ENCODE peak calls at places on chromosomes 13 and 19, in nine cellular contexts. O, V, D, W, Y, X, J, Z and M are unnamed samples.

GRCh38 chr19:13153627-13154240 is 3.5 kb downstream of the IER2 start:
- DNase-seq in O (no peak), V (no peak), D (peak), W (no peak), Y (no peak), X (no peak), J (no peak), Z (no peak), M (no peak)

GRCh38 chr13:49308104-49308875 is 60.6 kb downstream of the CDADC1 start:
- DNase-seq in O (no peak), V (peak), D (no peak), W (no peak), Y (no peak), X (no peak), J (no peak), Z (peak), M (peak)

GRCh38 chr13:95874286-95874685 is 178.9 kb downstream of the UGGT2 start:
- DNase-seq in O (no peak), V (no peak), D (no peak), W (no peak), Y (no peak), X (no peak), J (no peak), Z (no peak), M (peak)

GRCh38 chr19:45515081-45515624 is 7.9 kb downstream of the VASP start:
- DNase-seq in O (peak), V (no peak), D (no peak), W (no peak), Y (no peak), X (no peak), J (no peak), Z (no peak), M (no peak)

GRCh38 chr13:40408602-40409001 is 257.8 kb downstream of the FOXO1 start:
- DNase-seq in O (no peak), V (peak), D (no peak), W (no peak), Y (no peak), X (no peak), J (no peak), Z (no peak), M (peak)

GRCh38 chr19:15447057-15447456 is 2.7 kb downstream of the WIZ start:
- DNase-seq in O (no peak), V (no peak), D (no peak), W (no peak), Y (no peak), X (no peak), J (no peak), Z (no peak), M (no peak)

GRCh38 chr19:58477130-58477529 is 978 bp downstream of the ZNF446 start:
- DNase-seq in O (no peak), V (no peak), D (no peak), W (no peak), Y (no peak), X (no peak), J (peak), Z (peak), M (no peak)

GRCh38 chr13:107200491-107200890 is 632.6 kb upstream of the ARGLU1 start:
- DNase-seq in O (no peak), V (no peak), D (no peak), W (no peak), Y (no peak), X (no peak), J (no peak), Z (no peak), M (no peak)

GRCh38 chr19:44661904-44662303 is 9.4 kb upstream of the CEACAM19 start:
- DNase-seq in O (no peak), V (no peak), D (no peak), W (no peak), Y (no peak), X (no peak), J (no peak), Z (no peak), M (no peak)

GRCh38 chr19:2517881-2518601 is 42.1 kb downstream of the GADD45B start:
- DNase-seq in O (no peak), V (no peak), D (peak), W (no peak), Y (no peak), X (no peak), J (no peak), Z (no peak), M (no peak)

GRCh38 chr19:45424191-45425058 is 708 bp upstream of the ERCC1 start:
- DNase-seq in O (no peak), V (peak), D (no peak), W (peak), Y (no peak), X (peak), J (peak), Z (peak), M (peak)

GRCh38 chr19:22026687-22027086 is 15.9 kb upstream of the ZNF208 start:
- DNase-seq in O (no peak), V (no peak), D (no peak), W (no peak), Y (no peak), X (no peak), J (no peak), Z (no peak), M (no peak)

GRCh38 chr13:114148521-114148855 is 16.1 kb upstream of the RASA3 start:
- DNase-seq in O (peak), V (no peak), D (no peak), W (no peak), Y (peak), X (no peak), J (no peak), Z (peak), M (no peak)

GRCh38 chr19:50516859-50517703 is 3.4 kb upstream of the ASPDH start:
- DNase-seq in O (no peak), V (no peak), D (no peak), W (no peak), Y (no peak), X (peak), J (no peak), Z (peak), M (no peak)

GRCh38 chr13:114106991-114107685 is 25.3 kb downstream of the RASA3 start:
- DNase-seq in O (no peak), V (no peak), D (no peak), W (no peak), Y (no peak), X (no peak), J (no peak), Z (peak), M (no peak)

GRCh38 chr19:29211562-29212416 is 1.2 kb downstream of the UQCRFS1 start:
- DNase-seq in O (no peak), V (peak), D (peak), W (no peak), Y (no peak), X (peak), J (no peak), Z (no peak), M (peak)

GRCh38 chr13:42707596-42707995 is 73.8 kb upstream of the FAM216B start:
- DNase-seq in O (no peak), V (peak), D (no peak), W (peak), Y (no peak), X (no peak), J (no peak), Z (no peak), M (peak)

GRCh38 chr19:8138201-8138600 is 11.2 kb downstream of the FBN3 start:
- DNase-seq in O (no peak), V (no peak), D (no peak), W (no peak), Y (no peak), X (no peak), J (no peak), Z (no peak), M (no peak)

GRCh38 chr19:35153701-35154534 is 617 bp upstream of the FXYD5 start:
- DNase-seq in O (no peak), V (no peak), D (peak), W (no peak), Y (peak), X (peak), J (peak), Z (peak), M (no peak)

GRCh38 chr13:43684947-43685725 is 101.6 kb downstream of the ENOX1 start:
- DNase-seq in O (no peak), V (no peak), D (no peak), W (no peak), Y (no peak), X (no peak), J (no peak), Z (no peak), M (peak)

GRCh38 chr13:28751210-28751935 is 32.6 kb upstream of the SLC46A3 start:
- DNase-seq in O (no peak), V (no peak), D (no peak), W (no peak), Y (no peak), X (no peak), J (no peak), Z (no peak), M (no peak)

GRCh38 chr13:106566682-106567420 is 1.1 kb downstream of the ARGLU1 start:
- DNase-seq in O (no peak), V (peak), D (peak), W (no peak), Y (no peak), X (peak), J (peak), Z (peak), M (no peak)

GRCh38 chr13:44257806-44258205 is 115.8 kb upstream of the SERP2 start:
- DNase-seq in O (no peak), V (peak), D (no peak), W (no peak), Y (no peak), X (no peak), J (no peak), Z (no peak), M (no peak)

GRCh38 chr13:99501952-99502310 is 659 bp downstream of the TM9SF2 start:
- DNase-seq in O (no peak), V (peak), D (peak), W (no peak), Y (peak), X (no peak), J (no peak), Z (no peak), M (no peak)

GRCh38 chr19:12202250-12202649 is 39.4 kb downstream of the ZNF136 start:
- DNase-seq in O (no peak), V (no peak), D (peak), W (no peak), Y (peak), X (no peak), J (peak), Z (no peak), M (no peak)

GRCh38 chr13:25111557-25111956 is 15.6 kb downstream of the PABPC3 start:
- DNase-seq in O (no peak), V (peak), D (no peak), W (no peak), Y (no peak), X (no peak), J (no peak), Z (no peak), M (peak)

GRCh38 chr19:44863990-44864389 is 17.9 kb downstream of the NECTIN2 start:
- DNase-seq in O (no peak), V (no peak), D (no peak), W (no peak), Y (no peak), X (no peak), J (no peak), Z (no peak), M (no peak)

GRCh38 chr13:31427151-31427867 is 227.5 kb downstream of the B3GLCT start:
- DNase-seq in O (no peak), V (no peak), D (no peak), W (no peak), Y (no peak), X (no peak), J (no peak), Z (no peak), M (no peak)

GRCh38 chr13:19860884-19861655 is 2.4 kb downstream of the ZMYM5 start:
- DNase-seq in O (no peak), V (peak), D (no peak), W (no peak), Y (no peak), X (no peak), J (no peak), Z (no peak), M (peak)

GRCh38 chr13:29081036-29081435 is 260.9 kb downstream of the MTUS2 start:
- DNase-seq in O (peak), V (no peak), D (no peak), W (no peak), Y (peak), X (no peak), J (no peak), Z (no peak), M (no peak)

GRCh38 chr13:96946709-96947311 is 47.5 kb downstream of the OXGR1 start:
- DNase-seq in O (no peak), V (no peak), D (peak), W (no peak), Y (no peak), X (no peak), J (no peak), Z (no peak), M (no peak)

GRCh38 chr19:38674388-38675133 is 27.1 kb downstream of the ACTN4 start:
- DNase-seq in O (no peak), V (no peak), D (peak), W (no peak), Y (no peak), X (no peak), J (no peak), Z (peak), M (peak)

DNA sequence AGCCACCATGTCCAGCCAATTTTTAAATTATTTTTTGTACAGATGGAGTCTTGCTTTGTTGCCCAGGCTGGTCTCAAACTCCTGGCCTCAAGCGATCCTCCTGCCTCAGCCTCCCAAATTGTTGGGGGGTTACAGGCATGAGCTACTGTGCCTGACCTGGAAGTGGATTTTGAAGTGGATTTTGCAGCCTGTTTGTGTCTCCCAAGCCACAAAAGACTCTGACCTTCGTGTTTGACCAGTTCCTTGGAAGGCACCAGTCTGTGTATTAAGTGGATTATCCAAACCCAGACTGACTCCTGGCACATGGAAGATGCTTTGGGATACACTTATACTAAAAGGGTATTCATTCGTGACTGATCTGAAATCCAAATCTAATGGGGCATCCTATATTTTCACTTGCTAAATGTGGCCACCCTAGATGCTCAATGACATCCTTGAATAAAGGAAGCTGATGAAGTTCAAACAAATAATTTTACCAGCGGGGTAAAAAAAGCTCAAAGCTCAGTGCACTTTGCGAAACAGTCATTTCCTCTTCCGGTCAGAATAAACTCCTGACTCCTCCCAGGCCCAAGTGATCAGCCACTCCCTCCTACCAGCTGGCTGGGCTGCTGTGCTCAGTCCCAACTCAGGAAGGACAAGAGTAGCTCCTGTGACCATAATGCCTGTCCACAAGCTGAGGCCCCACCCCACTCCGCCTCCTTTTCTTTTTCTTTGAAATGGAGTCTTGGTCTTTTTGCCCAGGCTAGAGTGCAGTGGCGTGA is 32.6 kb upstream of the GATAD2A start:
- DNase-seq in O (no peak), V (peak), D (no peak), W (no peak), Y (peak), X (peak), J (peak), Z (peak), M (no peak)
- H3K27ac ChIP-seq in O (peak), V (no peak), D (no peak), W (no peak), Y (peak), X (no peak), J (no peak), Z (peak), M (no peak)

DNA sequence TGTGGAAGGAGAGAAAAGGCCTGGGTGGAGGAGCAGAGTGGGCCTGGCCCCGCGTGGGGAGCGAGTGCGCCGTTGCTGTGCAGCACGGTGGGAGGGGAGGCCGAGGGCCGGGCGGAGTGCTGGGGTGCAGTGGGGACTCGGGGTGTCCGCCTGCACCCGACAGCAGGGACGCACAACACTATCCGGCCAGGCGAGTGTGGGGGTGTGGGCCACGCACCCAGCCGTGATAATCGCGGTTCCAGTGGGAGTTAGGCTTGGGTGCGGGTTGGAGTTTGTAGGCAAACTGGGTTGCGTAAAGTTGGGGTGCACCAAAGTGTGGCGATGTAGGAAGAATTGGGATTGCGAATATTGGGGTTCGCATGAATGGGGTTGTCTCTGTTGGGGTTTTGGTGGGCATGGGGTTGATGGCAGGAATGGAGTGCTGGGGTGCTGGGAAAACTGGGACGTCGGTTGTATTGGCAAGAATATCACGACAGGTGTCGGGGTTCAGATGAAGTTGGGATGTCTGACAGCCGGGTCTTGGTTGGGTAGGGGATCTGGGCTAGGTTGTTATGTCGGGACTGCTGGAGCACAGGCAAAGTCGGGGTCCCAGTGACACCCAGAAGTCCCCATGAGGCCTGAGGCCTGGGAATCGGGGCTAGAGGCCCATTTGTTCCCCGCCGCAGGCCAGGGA is 604 bp upstream of the CIRBP start:
- DNase-seq in O (no peak), V (no peak), D (no peak), W (no peak), Y (no peak), X (no peak), J (no peak), Z (peak), M (no peak)
- H3K27ac ChIP-seq in O (no peak), V (peak), D (no peak), W (no peak), Y (peak), X (peak), J (no peak), Z (peak), M (no peak)

GRCh38 chr19:36972594-36972993 is 56.5 kb downstream of the ZNF568 start:
- DNase-seq in O (no peak), V (no peak), D (no peak), W (no peak), Y (no peak), X (no peak), J (no peak), Z (peak), M (no peak)
- H3K27ac ChIP-seq in O (no peak), V (no peak), D (peak), W (peak), Y (peak), X (no peak), J (no peak), Z (peak), M (no peak)

GRCh38 chr13:26978081-26978860 is 193.3 kb downstream of the USP12 start:
- DNase-seq in O (no peak), V (no peak), D (peak), W (no peak), Y (no peak), X (no peak), J (peak), Z (no peak), M (no peak)
- H3K27ac ChIP-seq in O (no peak), V (no peak), D (peak), W (no peak), Y (no peak), X (no peak), J (no peak), Z (no peak), M (no peak)